ENCODE peak calls at places on chromosomes 3 and 15, in eight cellular contexts. N, A, R, S, H, F, Q and D are unnamed samples.

GRCh38 chr3:128217702-128218475 is 64.6 kb downstream of the EEFSEC start:
- DNase-seq in N (no peak), F (no peak), S (no peak), R (no peak), H (no peak), Q (no peak), A (no peak), D (no peak)

GRCh38 chr3:11145888-11146287 is 8.4 kb upstream of the HRH1 start:
- DNase-seq in S (no peak), N (no peak), Q (no peak), A (no peak), H (peak; percentile 73), F (no peak), R (no peak), D (peak; percentile 39)

GRCh38 chr3:52408466-52408865 is 36.4 kb downstream of the SEMA3G start:
- DNase-seq in S (peak; percentile 27), Q (peak; percentile 17), H (no peak), R (no peak), F (no peak), A (no peak), N (no peak), D (no peak)

GRCh38 chr15:44711356-44712107 is at the start of gene B2M:
- DNase-seq in R (peak; percentile 99), N (peak; percentile 95), S (peak; percentile 97), A (peak; percentile 95), F (peak; percentile 91), Q (peak; percentile 99), H (peak; percentile 94), D (peak; percentile 73)

GRCh38 chr3:125087768-125088391 is 32.1 kb upstream of the HEG1 start:
- DNase-seq in S (no peak), R (no peak), H (no peak), A (no peak), Q (no peak), F (no peak), N (no peak), D (no peak)

GRCh38 chr3:57079221-57079831 is 18.9 kb downstream of the SPATA12 start:
- DNase-seq in N (no peak), A (no peak), H (no peak), F (no peak), S (no peak), R (no peak), Q (peak; percentile 82), D (no peak)

GRCh38 chr3:128360705-128361271 is 105.9 kb downstream of the DNAJB8 start:
- DNase-seq in N (no peak), H (no peak), R (no peak), S (no peak), Q (peak; percentile 13), F (no peak), A (no peak), D (no peak)

GRCh38 chr15:82530606-82531379 is 9.5 kb downstream of the RPS17 start:
- DNase-seq in H (no peak), S (peak; percentile 70), Q (peak; percentile 88), F (peak; percentile 46), R (peak; percentile 87), A (no peak), N (peak; percentile 60), D (no peak)

GRCh38 chr3:23832523-23832922 is 26.8 kb downstream of the UBE2E1 start:
- DNase-seq in H (no peak), N (no peak), R (no peak), F (no peak), Q (no peak), A (no peak), S (no peak), D (no peak)

GRCh38 chr15:78750566-78750965 is 60.7 kb downstream of the ADAMTS7 start:
- DNase-seq in S (no peak), A (no peak), Q (peak; percentile 35), R (no peak), N (no peak), F (no peak), H (no peak), D (no peak)

GRCh38 chr15:58921267-58921666 is 12.2 kb downstream of the SLTM start:
- DNase-seq in N (no peak), Q (no peak), H (no peak), F (no peak), A (no peak), R (no peak), S (no peak), D (no peak)

GRCh38 chr3:157608006-157608405 is 104.8 kb upstream of the VEPH1 start:
- DNase-seq in N (no peak), S (no peak), F (no peak), Q (no peak), R (peak; percentile 41), A (no peak), H (no peak), D (no peak)

GRCh38 chr3:150286390-150287147 is 121.5 kb upstream of the TSC22D2 start:
- DNase-seq in R (no peak), N (no peak), F (no peak), S (peak; percentile 48), A (no peak), Q (no peak), H (no peak), D (no peak)